ENCODE peak calls at places on chromosomes 7 and 10, in four cellular contexts. One of them, this sample, is unnamed.

GRCh38 chr10:71187600-71187999 is 24.8 kb upstream of the UNC5B start:
- DNase-seq in choroid plexus epithelial cell: peak; percentile 85
- DNase-seq in HFF-Myc: no peak
- DNase-seq in AG04450: no peak
- DNase-seq in this sample: no peak

GRCh38 chr10:31490858-31491504 is 172.0 kb downstream of the ZEB1 start:
- DNase-seq in choroid plexus epithelial cell: peak; percentile 85
- DNase-seq in HFF-Myc: peak; percentile 31
- DNase-seq in AG04450: no peak
- DNase-seq in this sample: no peak

GRCh38 chr7:151754142-151754590 is 122.7 kb downstream of the PRKAG2 start:
- DNase-seq in choroid plexus epithelial cell: peak; percentile 99
- DNase-seq in HFF-Myc: peak; percentile 99
- DNase-seq in AG04450: peak; percentile 98
- DNase-seq in this sample: peak; percentile 97

GRCh38 chr7:40839881-40840280 is 705.1 kb downstream of the SUGCT start:
- DNase-seq in choroid plexus epithelial cell: peak; percentile 80
- DNase-seq in HFF-Myc: no peak
- DNase-seq in AG04450: no peak
- DNase-seq in this sample: no peak

GRCh38 chr10:79436850-79437103 is 8.6 kb downstream of the ZCCHC24 start:
- DNase-seq in choroid plexus epithelial cell: no peak
- DNase-seq in HFF-Myc: no peak
- DNase-seq in AG04450: no peak
- DNase-seq in this sample: no peak

GRCh38 chr10:74650613-74651012 is 175.8 kb upstream of the KAT6B start:
- DNase-seq in choroid plexus epithelial cell: no peak
- DNase-seq in HFF-Myc: no peak
- DNase-seq in AG04450: no peak
- DNase-seq in this sample: no peak

GRCh38 chr7:150382844-150383225 is 3.7 kb downstream of the ZNF775 start:
- DNase-seq in choroid plexus epithelial cell: no peak
- DNase-seq in HFF-Myc: no peak
- DNase-seq in AG04450: no peak
- DNase-seq in this sample: no peak

GRCh38 chr7:150405584-150406310 is 26.6 kb downstream of the ZNF775 start:
- DNase-seq in choroid plexus epithelial cell: peak; percentile 51
- DNase-seq in HFF-Myc: no peak
- DNase-seq in AG04450: no peak
- DNase-seq in this sample: no peak

GRCh38 chr7:10022957-10023356 is 950.7 kb upstream of the PHF14 start:
- DNase-seq in choroid plexus epithelial cell: peak; percentile 1
- DNase-seq in HFF-Myc: no peak
- DNase-seq in AG04450: no peak
- DNase-seq in this sample: no peak

GRCh38 chr10:125633517-125633999 is 49.4 kb downstream of the TEX36 start:
- DNase-seq in choroid plexus epithelial cell: no peak
- DNase-seq in HFF-Myc: peak; percentile 70
- DNase-seq in AG04450: no peak
- DNase-seq in this sample: no peak

GRCh38 chr10:78764846-78765430 is 303.8 kb upstream of the ZMIZ1 start:
- DNase-seq in choroid plexus epithelial cell: no peak
- DNase-seq in HFF-Myc: no peak
- DNase-seq in AG04450: no peak
- DNase-seq in this sample: no peak

GRCh38 chr7:54785261-54785660 is 26.2 kb upstream of the SEC61G start:
- DNase-seq in choroid plexus epithelial cell: no peak
- DNase-seq in HFF-Myc: no peak
- DNase-seq in AG04450: no peak
- DNase-seq in this sample: no peak

GRCh38 chr7:23700058-23700457 is 10.0 kb upstream of the STK31 start:
- DNase-seq in choroid plexus epithelial cell: peak; percentile 21
- DNase-seq in HFF-Myc: no peak
- DNase-seq in AG04450: no peak
- DNase-seq in this sample: no peak

GRCh38 chr7:4144801-4145470 is 537.2 kb upstream of the FOXK1 start:
- DNase-seq in choroid plexus epithelial cell: peak; percentile 3
- DNase-seq in HFF-Myc: no peak
- DNase-seq in AG04450: no peak
- DNase-seq in this sample: no peak

GRCh38 chr10:14751576-14752330 is 22.9 kb downstream of the FAM107B start:
- DNase-seq in choroid plexus epithelial cell: peak; percentile 65
- DNase-seq in HFF-Myc: no peak
- DNase-seq in AG04450: no peak
- DNase-seq in this sample: no peak

GRCh38 chr7:47523401-47523800 is 58.5 kb downstream of the TNS3 start:
- DNase-seq in choroid plexus epithelial cell: no peak
- DNase-seq in HFF-Myc: no peak
- DNase-seq in AG04450: no peak
- DNase-seq in this sample: no peak

GRCh38 chr10:72455889-72456588 is 101.3 kb upstream of the DNAJB12 start:
- DNase-seq in choroid plexus epithelial cell: peak; percentile 14
- DNase-seq in HFF-Myc: no peak
- DNase-seq in AG04450: no peak
- DNase-seq in this sample: no peak

DNA sequence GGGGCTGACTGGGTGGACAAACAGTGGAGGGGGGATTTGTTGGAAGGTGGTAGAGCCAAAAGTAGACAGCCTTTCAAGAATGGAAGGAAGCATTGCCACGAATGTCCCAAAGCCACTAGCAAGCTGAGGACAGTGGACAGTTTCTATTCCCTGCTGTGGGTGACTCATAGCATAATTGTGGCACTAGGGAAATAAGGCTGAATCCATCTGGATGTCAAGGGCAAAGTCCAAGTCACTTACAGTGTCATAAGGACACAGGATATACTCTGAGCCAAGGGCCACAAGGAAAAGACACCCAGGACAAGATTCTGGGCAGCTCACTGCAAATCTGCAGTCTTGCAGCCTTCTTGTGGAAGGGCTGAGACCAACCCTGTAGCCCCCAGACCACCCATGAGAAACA is 79.7 kb downstream of the FRMPD2 start:
- DNase-seq in choroid plexus epithelial cell: no peak
- DNase-seq in HFF-Myc: no peak
- DNase-seq in AG04450: no peak
- DNase-seq in this sample: no peak
- H3K4me3 ChIP-seq in choroid plexus epithelial cell: no peak overlapping the region
- H3K4me3 ChIP-seq in HFF-Myc: no peak overlapping the region
- H3K4me3 ChIP-seq in AG04450: no peak overlapping the region
- H3K4me3 ChIP-seq in this sample: no peak overlapping the region

GRCh38 chr7:148553979-148554378 is 36.6 kb upstream of the C7orf33 start:
- DNase-seq in choroid plexus epithelial cell: no peak
- DNase-seq in HFF-Myc: no peak
- DNase-seq in AG04450: no peak
- DNase-seq in this sample: no peak

GRCh38 chr7:148558914-148559313 is 31.7 kb upstream of the C7orf33 start:
- DNase-seq in choroid plexus epithelial cell: no peak
- DNase-seq in HFF-Myc: no peak
- DNase-seq in AG04450: no peak
- DNase-seq in this sample: no peak

GRCh38 chr7:148561099-148561498 is 29.5 kb upstream of the C7orf33 start:
- DNase-seq in choroid plexus epithelial cell: no peak
- DNase-seq in HFF-Myc: no peak
- DNase-seq in AG04450: no peak
- DNase-seq in this sample: no peak

DNA sequence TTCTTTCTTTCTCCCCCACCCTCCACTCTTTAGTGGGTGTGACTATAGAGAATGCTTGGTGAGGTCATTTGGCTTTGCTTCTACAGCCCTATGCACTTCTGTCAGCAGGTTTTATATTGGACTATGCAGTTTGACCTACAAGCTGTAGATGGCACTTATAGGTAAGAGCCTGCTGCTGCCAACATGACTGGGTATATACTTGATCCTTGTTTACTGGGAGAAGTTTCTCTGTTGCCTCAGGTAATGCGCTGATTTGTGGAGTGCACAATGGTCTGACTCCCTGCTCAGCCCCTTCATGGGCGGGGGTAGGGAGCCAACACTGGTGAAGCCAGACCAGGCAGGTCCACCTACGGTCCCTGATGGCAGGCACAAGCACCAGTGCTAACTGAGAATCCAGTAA is 33.7 kb upstream of the C7orf33 start:
- DNase-seq in choroid plexus epithelial cell: no peak
- DNase-seq in HFF-Myc: no peak
- DNase-seq in AG04450: no peak
- DNase-seq in this sample: no peak
- TF ChIP-seq CTCF in choroid plexus epithelial cell: no peak
- TF ChIP-seq CTCF in HFF-Myc: no peak
- TF ChIP-seq CTCF in AG04450: no peak
- TF ChIP-seq CTCF in this sample: no peak

GRCh38 chr10:89532476-89532875 is 2.9 kb downstream of the SLC16A12 start:
- DNase-seq in choroid plexus epithelial cell: peak; percentile 54
- DNase-seq in HFF-Myc: no peak
- DNase-seq in AG04450: no peak
- DNase-seq in this sample: no peak

GRCh38 chr10:89535185-89536012 is at the start of gene SLC16A12:
- DNase-seq in choroid plexus epithelial cell: peak; percentile 63
- DNase-seq in HFF-Myc: no peak
- DNase-seq in AG04450: no peak
- DNase-seq in this sample: no peak

GRCh38 chr10:89537361-89537760 is 2.0 kb upstream of the SLC16A12 start:
- DNase-seq in choroid plexus epithelial cell: no peak
- DNase-seq in HFF-Myc: no peak
- DNase-seq in AG04450: no peak
- DNase-seq in this sample: no peak

GRCh38 chr10:89536013-89536354 is 590 bp upstream of the SLC16A12 start:
- DNase-seq in choroid plexus epithelial cell: no peak
- DNase-seq in HFF-Myc: no peak
- DNase-seq in AG04450: no peak
- DNase-seq in this sample: no peak

DNA sequence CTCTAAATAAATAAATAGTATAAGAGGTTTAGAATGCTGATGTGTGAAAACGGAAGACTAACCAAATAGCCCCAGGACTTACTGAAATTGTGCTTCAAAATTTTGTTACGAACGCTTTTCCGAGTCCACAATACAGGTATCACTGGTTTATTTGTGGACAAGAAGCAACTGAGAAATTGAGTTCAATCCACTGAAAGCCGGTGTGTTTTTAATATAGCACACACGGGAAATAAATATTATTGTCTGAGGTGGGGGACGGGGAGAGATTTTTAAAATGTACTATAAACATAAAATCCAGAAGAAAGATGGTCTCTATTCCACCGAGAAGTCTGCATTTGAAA is 598 bp downstream of the SLC16A12 start:
- DNase-seq in choroid plexus epithelial cell: no peak
- DNase-seq in HFF-Myc: no peak
- DNase-seq in AG04450: no peak
- DNase-seq in this sample: no peak
- H3K4me3 ChIP-seq in choroid plexus epithelial cell: peak overlapping the region; percentile 85
- H3K4me3 ChIP-seq in HFF-Myc: peak overlapping the region; percentile 47
- H3K4me3 ChIP-seq in AG04450: peak overlapping the region; percentile 63
- H3K4me3 ChIP-seq in this sample: peak overlapping the region; percentile 56

GRCh38 chr7:92448185-92448747 is 984 bp downstream of the GATAD1 start:
- DNase-seq in choroid plexus epithelial cell: peak; percentile 71
- DNase-seq in HFF-Myc: peak; percentile 21
- DNase-seq in AG04450: no peak
- DNase-seq in this sample: no peak
- TF ChIP-seq CTCF in choroid plexus epithelial cell: peak; percentile 62
- TF ChIP-seq CTCF in HFF-Myc: peak; percentile 49
- TF ChIP-seq CTCF in AG04450: peak; percentile 58
- TF ChIP-seq CTCF in this sample: peak; percentile 44